ENCODE peak calls at places on chromosomes 5 and 9, in six cellular contexts. O, L, Y, P, X and E are unnamed samples.
A peak's percentile ranks its signal among the peaks of the same experiment; 100 is the strongest.

GRCh38 chr9:29437515-29437914 is 1864.2 kb upstream of the C9orf72 start:
- DNase-seq in O (no peak), L (no peak), Y (no peak), P (no peak), X (no peak), E (no peak)

GRCh38 chr5:9094582-9094981 is 451.3 kb downstream of the SEMA5A start:
- DNase-seq in O (no peak), L (no peak), Y (no peak), P (no peak), X (no peak), E (no peak)

GRCh38 chr9:137045294-137046093 is 483 bp downstream of the NPDC1 start:
- DNase-seq in O (peak; percentile 59), L (no peak), Y (no peak), P (no peak), X (peak; percentile 36), E (peak; percentile 75)

GRCh38 chr5:41418220-41419031 is 92.0 kb downstream of the PLCXD3 start:
- DNase-seq in O (peak; percentile 14), L (no peak), Y (no peak), P (no peak), X (no peak), E (no peak)

GRCh38 chr5:145854651-145855258 is 18.1 kb downstream of the GRXCR2 start:
- DNase-seq in O (no peak), L (no peak), Y (peak; percentile 77), P (peak; percentile 23), X (peak; percentile 88), E (no peak)

GRCh38 chr5:28468121-28468520 is 1429.7 kb upstream of the CDH9 start:
- DNase-seq in O (no peak), L (no peak), Y (no peak), P (no peak), X (no peak), E (no peak)

GRCh38 chr5:104184264-104184663 is 621.7 kb upstream of the NUDT12 start:
- DNase-seq in O (no peak), L (no peak), Y (no peak), P (no peak), X (no peak), E (no peak)

GRCh38 chr9:89880161-89880560 is 275.3 kb downstream of the GADD45G start:
- DNase-seq in O (no peak), L (no peak), Y (no peak), P (no peak), X (no peak), E (peak; percentile 35)

GRCh38 chr5:73008831-73009230 is 53.0 kb downstream of the FCHO2 start:
- DNase-seq in O (no peak), L (no peak), Y (no peak), P (no peak), X (no peak), E (no peak)

GRCh38 chr5:136057401-136057951 is 28.7 kb downstream of the TGFBI start:
- DNase-seq in O (no peak), L (no peak), Y (no peak), P (no peak), X (no peak), E (no peak)

GRCh38 chr9:89038354-89039091 is 47.3 kb downstream of the S1PR3 start:
- DNase-seq in O (no peak), L (no peak), Y (no peak), P (no peak), X (no peak), E (no peak)

GRCh38 chr5:80686757-80687156 is 32.0 kb upstream of the DHFR start:
- DNase-seq in O (no peak), L (no peak), Y (peak; percentile 2), P (peak; percentile 6), X (no peak), E (no peak)

GRCh38 chr5:148482697-148483462 is 99.1 kb downstream of the FBXO38 start:
- DNase-seq in O (peak; percentile 88), L (peak; percentile 1), Y (peak; percentile 44), P (peak; percentile 67), X (peak; percentile 73), E (peak; percentile 92)

GRCh38 chr9:75046725-75047345 is 18.7 kb upstream of the CARNMT1 start:
- DNase-seq in O (no peak), L (no peak), Y (no peak), P (no peak), X (no peak), E (no peak)

GRCh38 chr9:97307500-97308163 is at the start of gene CCDC180:
- DNase-seq in O (peak; percentile 45), L (no peak), Y (no peak), P (no peak), X (no peak), E (no peak)

GRCh38 chr5:57911466-57911865 is 428.9 kb upstream of the ACTBL2 start:
- DNase-seq in O (no peak), L (no peak), Y (no peak), P (no peak), X (no peak), E (no peak)

GRCh38 chr5:57324159-57324558 is 150.3 kb downstream of the GPBP1 start:
- DNase-seq in O (no peak), L (no peak), Y (no peak), P (no peak), X (no peak), E (no peak)

GRCh38 chr5:115459844-115460243 is 84.7 kb downstream of the FEM1C start:
- DNase-seq in O (no peak), L (no peak), Y (peak; percentile 2), P (no peak), X (no peak), E (no peak)

GRCh38 chr9:4604678-4605095 is 57.4 kb upstream of the PLPP6 start:
- DNase-seq in O (peak; percentile 71), L (peak; percentile 50), Y (peak; percentile 72), P (peak; percentile 75), X (peak; percentile 39), E (peak; percentile 43)

GRCh38 chr5:151755383-151755782 is 3.0 kb downstream of the ATOX1 start:
- DNase-seq in O (no peak), L (no peak), Y (no peak), P (peak; percentile 82), X (no peak), E (no peak)

GRCh38 chr5:131363811-131364506 is 100.1 kb downstream of the CDC42SE2 start:
- DNase-seq in O (no peak), L (no peak), Y (no peak), P (no peak), X (no peak), E (no peak)

GRCh38 chr5:15510092-15510491 is 10.1 kb downstream of the FBXL7 start:
- DNase-seq in O (no peak), L (no peak), Y (no peak), P (no peak), X (no peak), E (no peak)

GRCh38 chr9:133677126-133678010 is 41.2 kb downstream of the DBH start:
- DNase-seq in O (no peak), L (no peak), Y (no peak), P (no peak), X (no peak), E (no peak)
- TF ChIP-seq ATF3 in O (no peak), L (no peak), Y (no peak), P (no peak), X (no peak), E (no peak)

DNA sequence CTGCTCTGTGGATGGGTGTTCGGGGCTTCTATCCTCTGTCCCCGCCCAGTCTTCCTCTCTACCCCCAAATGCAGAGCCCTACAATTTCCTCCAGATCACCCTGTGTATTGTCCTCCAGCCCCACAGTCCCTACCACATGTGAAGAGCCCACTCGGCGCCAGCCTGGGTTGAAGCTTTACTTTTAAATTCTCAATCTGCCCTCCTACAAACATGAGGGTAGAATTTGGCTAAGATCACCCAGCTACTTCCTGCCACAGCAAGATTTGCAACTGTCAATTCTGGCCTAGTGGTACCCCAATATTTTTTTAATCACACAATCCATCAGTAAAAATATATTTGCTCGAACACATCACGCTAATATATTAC is 3.9 kb downstream of the AKNA start:
- DNase-seq in O (no peak), L (no peak), Y (no peak), P (no peak), X (no peak), E (no peak)
- TF ChIP-seq ATF3 in O (no peak), L (no peak), Y (no peak), P (no peak), X (no peak), E (no peak)

DNA sequence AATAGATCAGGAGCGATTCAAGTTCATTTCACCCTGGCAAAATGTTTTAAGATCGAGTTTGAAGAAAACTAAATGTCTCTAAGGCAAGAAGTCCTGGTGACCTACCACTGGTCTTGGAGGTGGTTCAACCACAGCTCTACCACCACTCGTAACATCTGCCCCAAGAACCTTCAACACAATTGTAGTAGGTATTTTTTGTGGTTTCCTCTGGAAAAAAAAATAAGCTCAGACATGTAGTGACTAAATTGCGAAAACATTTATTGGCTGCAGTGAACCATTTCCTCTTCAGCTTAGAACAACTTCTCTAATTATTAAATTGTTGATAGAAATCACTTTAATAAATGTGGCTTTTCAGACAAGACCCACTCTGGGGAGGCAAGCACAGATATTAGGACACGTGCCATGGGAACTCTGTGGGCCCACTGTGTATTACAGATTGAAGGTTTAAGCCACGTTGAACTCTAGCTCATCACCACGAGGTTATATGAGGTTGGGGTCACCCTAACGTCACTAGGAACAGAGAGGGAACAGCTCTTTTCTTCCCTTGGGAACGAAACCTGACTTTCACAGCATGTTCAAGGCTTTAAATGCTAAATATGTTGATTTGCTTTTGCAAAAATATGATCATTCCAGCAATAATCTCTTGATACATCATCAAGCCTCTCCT is 142.9 kb downstream of the HSD17B3 start:
- DNase-seq in O (no peak), L (no peak), Y (no peak), P (no peak), X (no peak), E (no peak)
- TF ChIP-seq ATF3 in O (no peak), L (no peak), Y (no peak), P (no peak), X (no peak), E (no peak)

GRCh38 chr5:14200312-14200990 is 57.3 kb downstream of the TRIO start:
- DNase-seq in O (no peak), L (no peak), Y (no peak), P (no peak), X (no peak), E (no peak)

GRCh38 chr5:14204011-14204670 is 61.0 kb downstream of the TRIO start:
- DNase-seq in O (no peak), L (no peak), Y (no peak), P (no peak), X (no peak), E (no peak)

GRCh38 chr5:14199902-14200301 is 56.8 kb downstream of the TRIO start:
- DNase-seq in O (no peak), L (no peak), Y (no peak), P (no peak), X (no peak), E (no peak)

GRCh38 chr5:14202462-14202861 is 59.3 kb downstream of the TRIO start:
- DNase-seq in O (no peak), L (no peak), Y (no peak), P (no peak), X (no peak), E (no peak)

DNA sequence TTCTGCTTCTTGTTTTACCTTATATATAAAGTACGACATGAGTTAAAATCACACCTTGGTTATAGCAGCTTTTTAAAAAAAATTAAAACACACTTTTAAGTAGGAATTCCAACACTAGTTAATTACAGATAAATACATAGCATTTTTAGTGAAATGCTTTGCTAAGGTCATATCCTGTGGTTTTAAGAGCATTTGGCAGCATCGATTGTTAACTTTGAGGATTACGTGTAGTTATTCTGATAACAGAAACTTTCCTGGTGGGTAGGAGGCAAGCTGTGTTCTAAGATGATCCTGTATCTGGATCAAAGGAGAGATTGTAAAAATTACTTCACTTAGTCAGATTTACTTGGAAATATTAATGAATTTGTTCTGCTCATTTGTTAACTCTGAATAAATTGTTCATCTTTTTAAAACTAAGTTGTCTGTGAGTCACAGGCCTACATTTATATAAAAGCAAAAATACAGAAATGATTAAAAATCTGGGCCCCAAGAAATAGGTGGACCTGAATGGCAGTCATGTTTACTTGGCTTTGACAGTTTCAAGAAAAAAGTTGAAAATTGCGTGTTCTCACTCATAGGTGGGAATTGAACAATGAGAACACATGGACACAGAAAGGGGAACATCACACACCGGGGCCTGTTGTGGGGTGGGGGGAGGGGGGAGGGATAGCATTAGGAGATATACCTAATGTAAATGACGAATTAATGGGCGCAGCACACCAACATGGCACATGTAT is 58.4 kb downstream of the TRIO start:
- DNase-seq in O (no peak), L (no peak), Y (no peak), P (no peak), X (no peak), E (no peak)
- TF ChIP-seq ATF3 in O (no peak), L (no peak), Y (no peak), P (no peak), X (no peak), E (no peak)